ENCODE peak calls at places on chromosomes 7 and 10, in six cellular contexts. Q is activated CD8-positive, alpha-beta T cell treated with anti-CD3 and anti-CD28 coated beads for 36 hours; N is kidney glomerular epithelial cell; E is T-helper 22 cell; P is Right ventricle myocardium inferior; V is GM13976. U is an unnamed sample.

GRCh38 chr7:5701085-5701914 is 80.2 kb downstream of the RNF216 start:
- DNase-seq in V (peak; percentile 57), P (no peak), N (no peak), E (peak; percentile 70), Q (peak; percentile 87), U (peak; percentile 27)

GRCh38 chr10:93481931-93482834 is at the start of gene MYOF:
- DNase-seq in P (no peak), N (peak; percentile 94), V (peak; percentile 71), E (peak; percentile 7), Q (peak; percentile 71), U (peak; percentile 88)

GRCh38 chr7:15864260-15864991 is 177.9 kb upstream of the MEOX2 start:
- DNase-seq in Q (no peak), V (no peak), P (no peak), E (no peak), N (no peak), U (no peak)

GRCh38 chr10:86419101-86419500 is 52.5 kb upstream of the GRID1 start:
- DNase-seq in V (no peak), E (no peak), Q (peak; percentile 40), N (no peak), P (no peak), U (no peak)

GRCh38 chr10:127635882-127636281 is 86.8 kb downstream of the NPS start:
- DNase-seq in P (no peak), V (no peak), E (no peak), N (no peak), Q (no peak), U (no peak)

GRCh38 chr10:68175954-68176353 is 56.0 kb downstream of the ATOH7 start:
- DNase-seq in N (no peak), Q (no peak), E (no peak), V (no peak), P (no peak), U (peak; percentile 24)

GRCh38 chr7:79930604-79931003 is 204.0 kb upstream of the GNAI1 start:
- DNase-seq in V (no peak), P (no peak), N (no peak), E (no peak), Q (no peak), U (no peak)

GRCh38 chr10:28668363-28669226 is 8.7 kb upstream of the BAMBI start:
- DNase-seq in N (peak; percentile 64), P (no peak), Q (peak; percentile 58), E (no peak), V (no peak), U (peak; percentile 70)

GRCh38 chr10:43212043-43212721 is 54.7 kb downstream of the RASGEF1A start:
- DNase-seq in V (no peak), Q (no peak), P (peak; percentile 61), E (no peak), N (no peak), U (no peak)

GRCh38 chr10:4132216-4132556 is 347.2 kb upstream of the KLF6 start:
- DNase-seq in P (no peak), E (no peak), Q (no peak), V (no peak), N (no peak), U (no peak)

GRCh38 chr10:131571346-131571745 is 259.8 kb upstream of the TCERG1L start:
- DNase-seq in N (no peak), V (no peak), E (no peak), Q (no peak), P (no peak), U (no peak)

GRCh38 chr10:117138838-117139580 is 939 bp upstream of the VAX1 start:
- DNase-seq in V (no peak), N (no peak), Q (no peak), P (no peak), E (no peak), U (no peak)

GRCh38 chr7:28376634-28377033 is 35.7 kb upstream of the CREB5 start:
- DNase-seq in Q (no peak), E (no peak), V (no peak), P (no peak), N (no peak), U (no peak)

GRCh38 chr10:103692421-103693069 is 162.8 kb downstream of the SH3PXD2A start:
- DNase-seq in P (no peak), Q (peak; percentile 65), N (no peak), E (peak; percentile 15), V (peak; percentile 91), U (no peak)

GRCh38 chr7:98867271-98867701 is 2.5 kb downstream of the TMEM130 start:
- DNase-seq in N (no peak), P (peak; percentile 50), E (no peak), Q (no peak), V (peak; percentile 18), U (no peak)

GRCh38 chr10:117762819-117763172 is 220.2 kb downstream of the EMX2 start:
- DNase-seq in V (no peak), N (no peak), E (no peak), Q (no peak), P (no peak), U (no peak)